ENCODE peak calls at places on chromosomes 7 and 10, in nine cellular contexts. One of them, this sample, is unnamed.

GRCh38 chr7:1965579-1966294 is 267.0 kb downstream of the MAD1L1 start:
- DNase-seq in breast epithelium: no peak
- DNase-seq in heart right ventricle: peak; percentile 80
- DNase-seq in CD8-positive, alpha-beta memory T cell: no peak
- DNase-seq in AG04450: no peak
- DNase-seq in A549: no peak
- DNase-seq in esophagus squamous epithelium: no peak
- DNase-seq in stomach: no peak
- DNase-seq in GM23338: no peak
- DNase-seq in this sample: no peak

GRCh38 chr7:146557971-146558469 is 441.4 kb downstream of the CNTNAP2 start:
- DNase-seq in breast epithelium: no peak
- DNase-seq in heart right ventricle: no peak
- DNase-seq in CD8-positive, alpha-beta memory T cell: no peak
- DNase-seq in AG04450: no peak
- DNase-seq in A549: no peak
- DNase-seq in esophagus squamous epithelium: no peak
- DNase-seq in stomach: no peak
- DNase-seq in GM23338: no peak
- DNase-seq in this sample: no peak

GRCh38 chr10:3292601-3293000 is 120.0 kb upstream of the PITRM1 start:
- DNase-seq in breast epithelium: no peak
- DNase-seq in heart right ventricle: no peak
- DNase-seq in CD8-positive, alpha-beta memory T cell: no peak
- DNase-seq in AG04450: no peak
- DNase-seq in A549: no peak
- DNase-seq in esophagus squamous epithelium: no peak
- DNase-seq in stomach: no peak
- DNase-seq in GM23338: no peak
- DNase-seq in this sample: no peak

GRCh38 chr7:121485457-121486243 is 89.5 kb upstream of the FAM3C start:
- DNase-seq in breast epithelium: peak; percentile 28
- DNase-seq in heart right ventricle: peak; percentile 10
- DNase-seq in CD8-positive, alpha-beta memory T cell: no peak
- DNase-seq in AG04450: no peak
- DNase-seq in A549: no peak
- DNase-seq in esophagus squamous epithelium: no peak
- DNase-seq in stomach: no peak
- DNase-seq in GM23338: no peak
- DNase-seq in this sample: peak; percentile 2

GRCh38 chr10:126397640-126398382 is 9.5 kb upstream of the ADAM12 start:
- DNase-seq in breast epithelium: no peak
- DNase-seq in heart right ventricle: no peak
- DNase-seq in CD8-positive, alpha-beta memory T cell: no peak
- DNase-seq in AG04450: peak; percentile 90
- DNase-seq in A549: peak; percentile 58
- DNase-seq in esophagus squamous epithelium: no peak
- DNase-seq in stomach: no peak
- DNase-seq in GM23338: peak; percentile 25
- DNase-seq in this sample: no peak

GRCh38 chr10:5659702-5660528 is 6.5 kb downstream of the ASB13 start:
- DNase-seq in breast epithelium: no peak
- DNase-seq in heart right ventricle: no peak
- DNase-seq in CD8-positive, alpha-beta memory T cell: no peak
- DNase-seq in AG04450: peak; percentile 10
- DNase-seq in A549: peak; percentile 43
- DNase-seq in esophagus squamous epithelium: peak; percentile 23
- DNase-seq in stomach: peak; percentile 59
- DNase-seq in GM23338: peak; percentile 20
- DNase-seq in this sample: no peak

GRCh38 chr7:100532165-100533022 is 6.6 kb upstream of the AGFG2 start:
- DNase-seq in breast epithelium: no peak
- DNase-seq in heart right ventricle: no peak
- DNase-seq in CD8-positive, alpha-beta memory T cell: no peak
- DNase-seq in AG04450: no peak
- DNase-seq in A549: no peak
- DNase-seq in esophagus squamous epithelium: no peak
- DNase-seq in stomach: no peak
- DNase-seq in GM23338: no peak
- DNase-seq in this sample: no peak

GRCh38 chr7:134315679-134316538 is 821 bp downstream of the SLC35B4 start:
- DNase-seq in breast epithelium: no peak
- DNase-seq in heart right ventricle: no peak
- DNase-seq in CD8-positive, alpha-beta memory T cell: no peak
- DNase-seq in AG04450: no peak
- DNase-seq in A549: peak; percentile 67
- DNase-seq in esophagus squamous epithelium: no peak
- DNase-seq in stomach: no peak
- DNase-seq in GM23338: peak; percentile 60
- DNase-seq in this sample: no peak

GRCh38 chr10:132592790-132593788 is 55.5 kb downstream of the INPP5A start:
- DNase-seq in breast epithelium: no peak
- DNase-seq in heart right ventricle: no peak
- DNase-seq in CD8-positive, alpha-beta memory T cell: no peak
- DNase-seq in AG04450: no peak
- DNase-seq in A549: no peak
- DNase-seq in esophagus squamous epithelium: no peak
- DNase-seq in stomach: no peak
- DNase-seq in GM23338: no peak
- DNase-seq in this sample: no peak

GRCh38 chr7:47681241-47681810 is 99.4 kb upstream of the TNS3 start:
- DNase-seq in breast epithelium: no peak
- DNase-seq in heart right ventricle: no peak
- DNase-seq in CD8-positive, alpha-beta memory T cell: no peak
- DNase-seq in AG04450: no peak
- DNase-seq in A549: no peak
- DNase-seq in esophagus squamous epithelium: no peak
- DNase-seq in stomach: no peak
- DNase-seq in GM23338: peak; percentile 50
- DNase-seq in this sample: peak; percentile 3

GRCh38 chr7:34570300-34570699 is 87.7 kb upstream of the NPSR1 start:
- DNase-seq in breast epithelium: no peak
- DNase-seq in heart right ventricle: no peak
- DNase-seq in CD8-positive, alpha-beta memory T cell: no peak
- DNase-seq in AG04450: no peak
- DNase-seq in A549: no peak
- DNase-seq in esophagus squamous epithelium: no peak
- DNase-seq in stomach: no peak
- DNase-seq in GM23338: no peak
- DNase-seq in this sample: no peak

GRCh38 chr10:121131426-121132277 is 280.5 kb downstream of the WDR11 start:
- DNase-seq in breast epithelium: no peak
- DNase-seq in heart right ventricle: no peak
- DNase-seq in CD8-positive, alpha-beta memory T cell: no peak
- DNase-seq in AG04450: no peak
- DNase-seq in A549: no peak
- DNase-seq in esophagus squamous epithelium: no peak
- DNase-seq in stomach: no peak
- DNase-seq in GM23338: no peak
- DNase-seq in this sample: no peak

GRCh38 chr10:131656446-131656845 is 244.4 kb upstream of the PPP2R2D start:
- DNase-seq in breast epithelium: no peak
- DNase-seq in heart right ventricle: no peak
- DNase-seq in CD8-positive, alpha-beta memory T cell: no peak
- DNase-seq in AG04450: no peak
- DNase-seq in A549: no peak
- DNase-seq in esophagus squamous epithelium: no peak
- DNase-seq in stomach: peak; percentile 21
- DNase-seq in GM23338: no peak
- DNase-seq in this sample: no peak

GRCh38 chr7:33744293-33744692 is 161.0 kb upstream of the BMPER start:
- DNase-seq in breast epithelium: no peak
- DNase-seq in heart right ventricle: no peak
- DNase-seq in CD8-positive, alpha-beta memory T cell: no peak
- DNase-seq in AG04450: no peak
- DNase-seq in A549: no peak
- DNase-seq in esophagus squamous epithelium: no peak
- DNase-seq in stomach: no peak
- DNase-seq in GM23338: peak; percentile 72
- DNase-seq in this sample: no peak

DNA sequence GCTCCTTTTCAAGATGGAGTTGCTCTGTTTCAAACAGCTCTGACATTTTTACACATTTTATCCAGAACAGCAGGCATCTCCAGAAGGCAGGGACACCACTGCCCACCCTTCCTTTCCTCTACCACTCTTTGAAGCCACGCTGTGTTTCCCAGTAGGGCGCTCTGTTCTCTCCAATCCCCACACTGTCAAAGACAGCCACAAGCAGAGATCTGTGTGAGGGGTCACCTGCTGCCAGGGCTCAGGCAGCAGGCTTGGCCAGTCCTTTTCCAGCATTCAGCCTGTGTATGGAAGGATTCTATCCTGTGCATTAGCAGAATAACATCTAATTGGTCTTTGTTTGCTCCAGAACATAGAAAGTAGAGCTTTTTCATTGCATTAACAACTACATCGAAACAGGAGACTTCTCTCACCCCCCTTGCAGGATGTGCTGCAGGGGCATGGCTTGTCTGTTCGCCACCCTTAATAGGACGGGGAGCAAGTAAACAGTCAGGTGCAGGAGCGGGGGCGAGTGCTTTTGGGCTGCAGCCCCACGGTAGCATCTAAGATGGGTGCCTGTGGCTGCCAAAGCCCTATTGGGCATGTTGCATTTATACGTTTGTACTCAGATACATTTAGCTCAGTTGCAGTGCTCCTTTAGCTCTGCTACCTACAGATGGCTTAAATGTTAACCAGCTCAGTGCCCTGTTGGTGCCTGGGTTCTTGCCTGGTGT is 326.1 kb downstream of the GALNT17 start:
- DNase-seq in breast epithelium: no peak
- DNase-seq in heart right ventricle: no peak
- DNase-seq in CD8-positive, alpha-beta memory T cell: no peak
- DNase-seq in AG04450: no peak
- DNase-seq in A549: no peak
- DNase-seq in esophagus squamous epithelium: no peak
- DNase-seq in stomach: no peak
- DNase-seq in GM23338: peak; percentile 39
- DNase-seq in this sample: no peak
- H3K27ac ChIP-seq in breast epithelium: no peak overlapping the region
- H3K27ac ChIP-seq in heart right ventricle: no peak overlapping the region
- H3K27ac ChIP-seq in CD8-positive, alpha-beta memory T cell: no peak overlapping the region
- H3K27ac ChIP-seq in AG04450: no peak overlapping the region
- H3K27ac ChIP-seq in A549: no peak overlapping the region
- H3K27ac ChIP-seq in esophagus squamous epithelium: no peak overlapping the region
- H3K27ac ChIP-seq in stomach: no peak overlapping the region
- H3K27ac ChIP-seq in GM23338: peak overlapping the region; percentile 90
- H3K27ac ChIP-seq in this sample: no peak overlapping the region

GRCh38 chr7:129870668-129871067 is 82.1 kb downstream of the UBE2H start:
- DNase-seq in breast epithelium: no peak
- DNase-seq in heart right ventricle: no peak
- DNase-seq in CD8-positive, alpha-beta memory T cell: no peak
- DNase-seq in AG04450: no peak
- DNase-seq in A549: no peak
- DNase-seq in esophagus squamous epithelium: no peak
- DNase-seq in stomach: no peak
- DNase-seq in GM23338: no peak
- DNase-seq in this sample: no peak
- H3K27ac ChIP-seq in breast epithelium: no peak overlapping the region
- H3K27ac ChIP-seq in heart right ventricle: no peak overlapping the region
- H3K27ac ChIP-seq in CD8-positive, alpha-beta memory T cell: no peak overlapping the region
- H3K27ac ChIP-seq in AG04450: no peak overlapping the region
- H3K27ac ChIP-seq in A549: no peak overlapping the region
- H3K27ac ChIP-seq in esophagus squamous epithelium: no peak overlapping the region
- H3K27ac ChIP-seq in stomach: no peak overlapping the region
- H3K27ac ChIP-seq in GM23338: peak overlapping the region; percentile 34
- H3K27ac ChIP-seq in this sample: no peak overlapping the region

DNA sequence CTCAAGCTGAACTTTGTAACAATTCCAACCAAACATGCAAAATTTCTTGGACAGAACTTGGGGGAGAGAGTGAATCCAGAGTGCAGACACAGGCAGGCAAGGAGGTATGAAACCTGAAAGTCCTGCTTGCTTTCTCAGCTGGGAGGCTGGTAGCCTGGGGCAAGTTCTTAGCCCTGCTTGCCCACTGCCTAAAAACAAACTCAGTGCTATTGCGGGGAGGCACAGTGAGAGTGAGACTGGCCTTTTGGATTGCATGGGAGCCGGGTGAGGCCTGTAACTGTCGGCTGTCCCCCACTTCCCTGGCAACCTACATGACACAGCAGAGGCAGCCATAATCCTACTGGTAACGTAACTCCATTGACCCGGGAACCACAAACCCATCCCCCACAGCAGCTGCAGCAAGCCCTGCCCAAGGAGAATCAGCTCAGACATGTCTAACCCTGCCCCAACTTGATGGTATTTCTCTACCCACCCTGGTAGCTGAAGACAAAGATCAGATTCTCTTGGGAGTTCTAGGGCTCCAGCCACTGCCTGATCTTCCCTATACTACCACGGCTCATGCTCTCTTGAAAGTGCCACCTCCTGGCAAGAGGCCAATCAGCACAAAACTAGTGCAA is 663.6 kb downstream of the GRM8 start:
- DNase-seq in breast epithelium: no peak
- DNase-seq in heart right ventricle: no peak
- DNase-seq in CD8-positive, alpha-beta memory T cell: no peak
- DNase-seq in AG04450: no peak
- DNase-seq in A549: no peak
- DNase-seq in esophagus squamous epithelium: no peak
- DNase-seq in stomach: no peak
- DNase-seq in GM23338: no peak
- DNase-seq in this sample: no peak
- H3K27ac ChIP-seq in breast epithelium: no peak overlapping the region
- H3K27ac ChIP-seq in heart right ventricle: no peak overlapping the region
- H3K27ac ChIP-seq in CD8-positive, alpha-beta memory T cell: no peak overlapping the region
- H3K27ac ChIP-seq in AG04450: no peak overlapping the region
- H3K27ac ChIP-seq in A549: no peak overlapping the region
- H3K27ac ChIP-seq in esophagus squamous epithelium: no peak overlapping the region
- H3K27ac ChIP-seq in stomach: no peak overlapping the region
- H3K27ac ChIP-seq in GM23338: no peak overlapping the region
- H3K27ac ChIP-seq in this sample: no peak overlapping the region

GRCh38 chr10:17064435-17064834 is 65.2 kb downstream of the CUBN start:
- DNase-seq in breast epithelium: no peak
- DNase-seq in heart right ventricle: no peak
- DNase-seq in CD8-positive, alpha-beta memory T cell: no peak
- DNase-seq in AG04450: no peak
- DNase-seq in A549: no peak
- DNase-seq in esophagus squamous epithelium: no peak
- DNase-seq in stomach: no peak
- DNase-seq in GM23338: peak; percentile 17
- DNase-seq in this sample: no peak
- H3K27ac ChIP-seq in breast epithelium: no peak overlapping the region
- H3K27ac ChIP-seq in heart right ventricle: no peak overlapping the region
- H3K27ac ChIP-seq in CD8-positive, alpha-beta memory T cell: no peak overlapping the region
- H3K27ac ChIP-seq in AG04450: no peak overlapping the region
- H3K27ac ChIP-seq in A549: no peak overlapping the region
- H3K27ac ChIP-seq in esophagus squamous epithelium: no peak overlapping the region
- H3K27ac ChIP-seq in stomach: no peak overlapping the region
- H3K27ac ChIP-seq in GM23338: no peak overlapping the region
- H3K27ac ChIP-seq in this sample: no peak overlapping the region

This sample was measured in substantia nigra.